ENCODE peak calls at places on chromosomes 11 and 22, in ten cellular contexts. E is T-helper 2 cell; R is T-helper 9 cell; Y is A172; S is RKO; H is NCI-H2171 treated with DMSO at 0.1 percent for 48 hours; L is activated T-helper 1 cell treated with anti-CD3 and anti-CD28 coated beads, Interleukin-2, amount 50 U/mL, for 16 hours; W is activated naive CD4-positive, alpha-beta T cell treated with anti-CD3 and anti-CD28 coated beads, Interleukin-2, amount 50 U/mL, for 72 hours; Z is A673; Q is hippocampal formation. V is an unnamed sample.

GRCh38 chr22:35486116-35486631 is 54.5 kb upstream of the RASD2 start:
- DNase-seq in R (no peak), W (no peak), E (no peak), L (no peak), Z (no peak), H (no peak), Q (no peak), Y (no peak), S (no peak), V (no peak)

GRCh38 chr11:118001494-118001971 is 15.3 kb downstream of the IL10RA start:
- DNase-seq in E (peak), L (no peak), S (no peak), Q (no peak), Z (no peak), W (no peak), H (no peak), R (no peak), Y (no peak), V (peak)

GRCh38 chr22:28802595-28803087 is 2.3 kb upstream of the XBP1 start:
- DNase-seq in Y (no peak), H (peak), W (no peak), Z (no peak), R (no peak), L (no peak), S (no peak), Q (no peak), E (peak), V (no peak)

GRCh38 chr11:79241842-79242241 is 199.0 kb downstream of the TENM4 start:
- DNase-seq in R (no peak), Y (no peak), L (no peak), S (no peak), W (no peak), H (no peak), E (no peak), Q (no peak), Z (no peak), V (no peak)

GRCh38 chr11:14124345-14124744 is 161.8 kb downstream of the SPON1 start:
- DNase-seq in E (no peak), Y (no peak), S (no peak), W (no peak), R (no peak), Q (no peak), L (no peak), Z (no peak), H (no peak), V (no peak)

GRCh38 chr11:30488304-30488998 is 97.7 kb downstream of the MPPED2 start:
- DNase-seq in S (no peak), Z (peak), Y (no peak), L (no peak), Q (no peak), E (no peak), R (no peak), H (peak), W (no peak), V (no peak)

GRCh38 chr11:76394411-76394810 is 13.3 kb downstream of the GVQW3 start:
- DNase-seq in W (no peak), Q (no peak), R (no peak), H (no peak), S (no peak), Z (no peak), Y (no peak), L (no peak), E (no peak), V (no peak)

GRCh38 chr11:2422461-2423156 is 21.7 kb downstream of the TRPM5 start:
- DNase-seq in W (no peak), Y (no peak), S (no peak), R (no peak), H (no peak), Z (no peak), E (no peak), L (no peak), Q (no peak), V (no peak)

GRCh38 chr11:127521413-127521812 is 520.8 kb upstream of the KIRREL3 start:
- DNase-seq in Y (peak), Z (no peak), S (peak), Q (no peak), L (no peak), R (no peak), E (no peak), W (no peak), H (no peak), V (no peak)

GRCh38 chr11:110318638-110319404 is 22.4 kb upstream of the RDX start:
- DNase-seq in Y (no peak), S (no peak), L (no peak), W (no peak), Q (no peak), R (no peak), E (no peak), Z (no peak), H (no peak), V (no peak)

GRCh38 chr11:114167355-114168085 is 108.0 kb downstream of the ZBTB16 start:
- DNase-seq in H (no peak), S (no peak), Q (no peak), L (no peak), Z (no peak), E (no peak), Y (no peak), W (no peak), R (no peak), V (no peak)

GRCh38 chr11:112784323-112785073 is 176.7 kb upstream of the NCAM1 start:
- DNase-seq in S (no peak), E (no peak), R (no peak), W (no peak), Z (peak), H (peak), Y (peak), L (no peak), Q (peak), V (no peak)

GRCh38 chr22:43956805-43957463 is 1.7 kb downstream of the SAMM50 start:
- DNase-seq in H (no peak), S (no peak), Y (no peak), E (no peak), R (no peak), W (no peak), L (no peak), Q (no peak), Z (no peak), V (no peak)

GRCh38 chr22:17791196-17791595 is 16.9 kb upstream of the BID start:
- DNase-seq in W (no peak), R (no peak), L (no peak), Z (no peak), Y (no peak), H (no peak), Q (no peak), S (no peak), E (no peak), V (no peak)

GRCh38 chr22:50304528-50305392 is 2.7 kb downstream of the PLXNB2 start:
- DNase-seq in S (no peak), L (no peak), Z (peak), R (no peak), Q (peak), E (no peak), H (peak), Y (peak), W (no peak), V (no peak)

GRCh38 chr11:10026514-10026913 is 267.5 kb downstream of the SBF2 start:
- DNase-seq in S (no peak), W (no peak), E (no peak), H (no peak), Z (peak), Q (no peak), L (no peak), Y (no peak), R (no peak), V (no peak)

GRCh38 chr11:83921447-83922192 is 635.5 kb upstream of the CCDC90B start:
- DNase-seq in L (no peak), Q (no peak), R (no peak), S (no peak), Z (no peak), Y (no peak), E (no peak), W (no peak), H (no peak), V (no peak)

GRCh38 chr11:33015621-33016551 is at the start of gene DEPDC7:
- DNase-seq in H (peak), E (peak), S (peak), Q (peak), Z (peak), R (peak), L (peak), Y (peak), W (peak), V (peak)

GRCh38 chr22:20080445-20080775 is 369 bp downstream of the DGCR8 start:
- DNase-seq in H (peak), R (peak), Z (peak), Y (no peak), S (peak), E (peak), W (peak), Q (peak), L (peak), V (peak)

GRCh38 chr11:63212742-63213141 is 30.7 kb downstream of the SLC22A25 start:
- DNase-seq in W (peak), S (peak), E (peak), H (peak), Y (peak), L (no peak), Q (no peak), Z (peak), R (no peak), V (peak)

GRCh38 chr11:76524919-76525318 is 80.1 kb downstream of the EMSY start:
- DNase-seq in R (no peak), H (no peak), L (no peak), Q (no peak), S (no peak), Y (peak), Z (no peak), W (no peak), E (no peak), V (no peak)

GRCh38 chr11:8532475-8532874 is 61.6 kb downstream of the STK33 start:
- DNase-seq in L (no peak), R (no peak), H (no peak), E (no peak), Y (no peak), W (no peak), Z (no peak), S (no peak), Q (no peak), V (no peak)

GRCh38 chr11:3942956-3943497 is 87.6 kb downstream of the STIM1 start:
- DNase-seq in Y (no peak), E (no peak), W (no peak), S (no peak), L (no peak), Q (no peak), R (no peak), Z (no peak), H (no peak), V (no peak)

GRCh38 chr11:128299132-128299726 is 288.1 kb downstream of the ETS1 start:
- DNase-seq in S (no peak), L (no peak), R (no peak), H (no peak), W (no peak), Q (no peak), E (peak), Z (no peak), Y (no peak), V (no peak)

GRCh38 chr22:43308451-43309235 is 34.5 kb downstream of the SCUBE1 start:
- DNase-seq in Y (no peak), Q (no peak), W (no peak), L (no peak), E (no peak), S (no peak), Z (no peak), R (no peak), H (peak), V (no peak)

GRCh38 chr11:112453601-112454577 is 193.2 kb upstream of the PLET1 start:
- DNase-seq in Y (peak), H (peak), E (peak), Q (no peak), R (peak), L (no peak), W (peak), S (peak), Z (peak), V (peak)

GRCh38 chr22:19962909-19963806 is 21.5 kb upstream of the TXNRD2 start:
- DNase-seq in Q (no peak), Y (no peak), Z (no peak), S (peak), L (no peak), W (no peak), H (no peak), R (no peak), E (no peak), V (peak)

GRCh38 chr11:119681537-119681936 is 47.5 kb downstream of the NECTIN1 start:
- DNase-seq in Q (no peak), E (no peak), H (no peak), S (no peak), L (no peak), Z (no peak), Y (no peak), R (no peak), W (no peak), V (no peak)

GRCh38 chr11:126387856-126388255 is 32.4 kb downstream of the ST3GAL4 start:
- DNase-seq in R (no peak), H (no peak), W (no peak), L (no peak), S (no peak), Z (no peak), E (no peak), Q (no peak), Y (no peak), V (no peak)

GRCh38 chr11:44550123-44550522 is 15.3 kb upstream of the CD82 start:
- DNase-seq in L (no peak), Y (no peak), Q (no peak), H (no peak), Z (no peak), E (no peak), W (no peak), R (no peak), S (no peak), V (no peak)

GRCh38 chr11:595400-595799 is 19.1 kb downstream of the PHRF1 start:
- DNase-seq in R (no peak), H (no peak), Y (no peak), L (no peak), E (no peak), Q (no peak), Z (no peak), W (no peak), S (no peak), V (no peak)

GRCh38 chr11:282171-282570 is 4.0 kb downstream of the NLRP6 start:
- DNase-seq in R (no peak), Z (no peak), W (no peak), S (no peak), L (no peak), Y (no peak), E (no peak), H (no peak), Q (no peak), V (no peak)

GRCh38 chr22:41482319-41482935 is 13.5 kb downstream of the ACO2 start:
- DNase-seq in Z (no peak), W (no peak), E (no peak), H (no peak), Y (peak), R (no peak), L (no peak), Q (no peak), S (no peak), V (no peak)

GRCh38 chr22:38879961-38880360 is 7.9 kb upstream of the CBX6 start:
- DNase-seq in H (no peak), W (no peak), Q (no peak), Z (no peak), E (no peak), S (no peak), R (no peak), L (no peak), Y (no peak), V (no peak)

V was measured in CD4-positive, CD25-positive, alpha-beta regulatory T cell.